ENCODE peak calls at places on chromosomes 12 and 14, in five cellular contexts. K is activated CD4-positive, alpha-beta T cell treated with anti-CD3 and anti-CD28 coated beads, Interleukin-2, amount 10 ng/mL, durations not matched to agents 7 days and 5 days; X is HS-5; H is GM23338; M is esophagus squamous epithelium. P is an unnamed sample.

GRCh38 chr12:104358353-104359003 is 54.9 kb downstream of the EID3 start:
- DNase-seq in K (peak), X (no peak), H (peak), M (no peak), P (peak)

GRCh38 chr12:16155938-16156337 is 121.5 kb downstream of the SLC15A5 start:
- DNase-seq in K (no peak), X (no peak), H (no peak), M (no peak), P (no peak)

GRCh38 chr12:113136128-113136989 is 798 bp upstream of the RASAL1 start:
- DNase-seq in K (peak), X (no peak), H (peak), M (no peak), P (no peak)

GRCh38 chr14:30921305-30921704 is 46.9 kb downstream of the COCH start:
- DNase-seq in K (no peak), X (no peak), H (no peak), M (no peak), P (no peak)

GRCh38 chr12:1911598-1912575 is 6.6 kb downstream of the CACNA2D4 start:
- DNase-seq in K (no peak), X (no peak), H (no peak), M (no peak), P (peak)

GRCh38 chr12:56230449-56231183 is 765 bp downstream of the SLC39A5 start:
- DNase-seq in K (no peak), X (no peak), H (peak), M (no peak), P (no peak)

GRCh38 chr12:64912501-64912900 is 88.1 kb downstream of the TBC1D30 start:
- DNase-seq in K (no peak), X (no peak), H (no peak), M (no peak), P (no peak)

GRCh38 chr12:45050331-45050750 is 558 bp downstream of the DBX2 start:
- DNase-seq in K (no peak), X (no peak), H (peak), M (no peak), P (peak)

P was measured in glutamatergic neuron.